ENCODE peak calls at places on chromosomes 12 and 14, in ten cellular contexts. X is thoracic aorta, V is Peyer's patch, U is keratinocyte, C is mucosa of descending colon, O is HCT116, Y is heart left ventricle, R is K562, P is RWPE2, Q is epithelial cell of esophagus. I is an unnamed sample.

GRCh38 chr12:115823635-115824034 is 453.9 kb downstream of the MED13L start:
- DNase-seq in X (no peak), V (no peak), U (no peak), C (no peak), O (no peak), Y (no peak), R (peak), P (no peak), Q (no peak), I (no peak)

GRCh38 chr12:124939428-124940142 is 25.1 kb upstream of the UBC start:
- DNase-seq in X (peak), V (peak), U (no peak), C (peak), O (peak), Y (peak), R (peak), P (peak), Q (peak), I (peak)

GRCh38 chr12:22042981-22043669 is 2.9 kb upstream of the CMAS start:
- DNase-seq in X (no peak), V (no peak), U (no peak), C (no peak), O (no peak), Y (no peak), R (no peak), P (no peak), Q (peak), I (peak)

GRCh38 chr14:76773188-76773885 is 12.1 kb downstream of the VASH1 start:
- DNase-seq in X (peak), V (peak), U (no peak), C (no peak), O (no peak), Y (peak), R (peak), P (peak), Q (peak), I (peak)

GRCh38 chr12:94603434-94604068 is 46.8 kb downstream of the TMCC3 start:
- DNase-seq in X (no peak), V (peak), U (no peak), C (peak), O (peak), Y (no peak), R (peak), P (no peak), Q (peak), I (peak)

GRCh38 chr14:77763316-77763715 is 2.4 kb upstream of the SNW1 start:
- DNase-seq in X (no peak), V (no peak), U (no peak), C (no peak), O (no peak), Y (no peak), R (no peak), P (no peak), Q (no peak), I (no peak)

GRCh38 chr14:49975799-49976198 is 82.9 kb downstream of the ARF6 start:
- DNase-seq in X (no peak), V (peak), U (no peak), C (no peak), O (peak), Y (no peak), R (no peak), P (no peak), Q (no peak), I (no peak)

GRCh38 chr12:128661216-128661550 is 162.6 kb downstream of the SLC15A4 start:
- DNase-seq in X (no peak), V (no peak), U (no peak), C (no peak), O (no peak), Y (no peak), R (no peak), P (no peak), Q (no peak), I (no peak)

GRCh38 chr14:73818821-73819220 is 32.8 kb upstream of the PTGR2 start:
- DNase-seq in X (no peak), V (peak), U (no peak), C (no peak), O (no peak), Y (peak), R (no peak), P (no peak), Q (no peak), I (no peak)

DNA sequence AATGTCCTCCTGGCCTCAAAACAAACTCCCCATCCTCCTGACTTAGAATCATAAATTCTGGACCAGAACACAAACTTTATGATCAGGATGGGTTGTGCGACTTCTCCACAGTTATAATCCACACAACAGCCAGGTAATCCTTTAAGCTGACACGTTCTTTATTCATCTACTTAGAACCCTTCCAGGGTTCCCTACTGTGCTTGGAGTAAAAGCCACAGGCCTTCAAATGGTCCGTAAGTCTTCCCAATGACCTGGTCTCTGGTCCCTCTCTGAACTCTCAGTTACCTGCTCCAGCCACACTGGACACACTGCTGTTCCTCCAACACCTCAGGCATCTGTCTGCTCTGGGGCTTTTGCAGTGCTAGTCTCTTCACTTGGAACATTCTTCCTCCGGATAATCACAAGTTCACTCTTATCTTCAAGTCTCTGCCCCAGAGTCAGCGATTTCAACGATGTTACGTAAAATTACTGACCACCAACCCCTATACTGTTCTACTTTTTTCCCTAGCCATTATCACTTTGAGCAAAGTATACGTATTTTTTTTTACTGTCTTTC is 1.7 kb upstream of the RNASE7 start:
- DNase-seq in X (no peak), V (no peak), U (no peak), C (no peak), O (no peak), Y (no peak), R (no peak), P (no peak), Q (no peak), I (no peak)
- TF ChIP-seq CTCF in X (no peak), V (no peak), U (no peak), C (no peak), O (no peak), Y (peak), R (no peak), P (peak), Q (no peak), I (no peak)

GRCh38 chr12:68839183-68840147 is 31.5 kb downstream of the MDM2 start:
- DNase-seq in X (no peak), V (no peak), U (no peak), C (no peak), O (no peak), Y (no peak), R (no peak), P (no peak), Q (no peak), I (no peak)
- H3K4me3 ChIP-seq in X (no peak), V (no peak), U (no peak), C (no peak), O (no peak), Y (no peak), R (no peak), P (no peak), Q (no peak), I (no peak)

GRCh38 chr12:48927261-48927660 is 2.0 kb upstream of the FKBP11 start:
- DNase-seq in X (no peak), V (no peak), U (no peak), C (no peak), O (no peak), Y (no peak), R (no peak), P (no peak), Q (no peak), I (no peak)

GRCh38 chr12:48923117-48923516 is 2.2 kb downstream of the FKBP11 start:
- DNase-seq in X (no peak), V (no peak), U (no peak), C (no peak), O (no peak), Y (no peak), R (no peak), P (no peak), Q (no peak), I (no peak)

GRCh38 chr12:48929551-48929950 is 4.3 kb upstream of the FKBP11 start:
- DNase-seq in X (no peak), V (no peak), U (no peak), C (no peak), O (no peak), Y (no peak), R (no peak), P (no peak), Q (no peak), I (no peak)

GRCh38 chr12:48925218-48925871 is at the start of gene FKBP11:
- DNase-seq in X (no peak), V (peak), U (no peak), C (peak), O (no peak), Y (peak), R (no peak), P (peak), Q (peak), I (peak)

GRCh38 chr12:48924617-48925217 is 575 bp downstream of the FKBP11 start:
- DNase-seq in X (no peak), V (peak), U (peak), C (peak), O (no peak), Y (peak), R (no peak), P (no peak), Q (peak), I (peak)
- TF ChIP-seq CTCF in X (peak), V (peak), U (peak), C (no peak), O (no peak), Y (peak), R (no peak), P (peak), Q (peak), I (peak)

DNA sequence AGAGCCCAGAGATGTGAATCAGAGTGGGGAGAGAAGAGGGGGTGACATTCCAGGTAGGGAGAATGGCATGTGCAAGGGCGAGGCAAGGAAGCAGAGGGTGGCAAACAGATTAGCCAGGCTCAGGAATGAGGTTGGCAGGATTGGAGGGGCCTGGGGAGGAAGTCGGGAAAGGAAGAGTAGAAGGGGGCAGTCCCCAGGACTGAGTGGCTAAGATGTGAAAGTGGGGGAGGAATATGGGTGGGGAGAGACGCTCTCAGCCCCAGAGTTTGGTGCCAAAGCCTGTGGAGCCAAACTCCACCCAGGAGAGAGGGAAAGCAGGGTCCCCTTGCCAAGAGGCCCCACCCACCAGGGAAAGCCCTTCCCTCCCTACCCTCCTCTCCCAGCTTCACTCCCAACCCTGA is 5.5 kb upstream of the HDAC7 start:
- DNase-seq in X (no peak), V (no peak), U (no peak), C (peak), O (no peak), Y (peak), R (no peak), P (peak), Q (peak), I (no peak)
- H3K4me3 ChIP-seq in X (no peak), V (no peak), U (no peak), C (no peak), O (no peak), Y (no peak), R (no peak), P (no peak), Q (no peak), I (no peak)

GRCh38 chr12:121888478-121889266 is at the start of gene PSMD9:
- DNase-seq in X (peak), V (peak), U (peak), C (peak), O (peak), Y (peak), R (peak), P (peak), Q (peak), I (peak)
- TF ChIP-seq CTCF in X (peak), V (peak), U (peak), C (peak), O (peak), Y (peak), R (peak), P (peak), Q (peak), I (peak)

GRCh38 chr14:24848427-24848826 is 201.5 kb downstream of the STXBP6 start:
- DNase-seq in X (no peak), V (no peak), U (no peak), C (no peak), O (no peak), Y (no peak), R (no peak), P (no peak), Q (no peak), I (peak)

GRCh38 chr14:24843999-24844398 is 205.9 kb downstream of the STXBP6 start:
- DNase-seq in X (no peak), V (peak), U (no peak), C (peak), O (no peak), Y (no peak), R (no peak), P (no peak), Q (no peak), I (no peak)

GRCh38 chr14:24849471-24849870 is 200.5 kb downstream of the STXBP6 start:
- DNase-seq in X (no peak), V (no peak), U (no peak), C (no peak), O (no peak), Y (no peak), R (no peak), P (no peak), Q (no peak), I (peak)

GRCh38 chr14:24845851-24846250 is 204.1 kb downstream of the STXBP6 start:
- DNase-seq in X (no peak), V (no peak), U (no peak), C (no peak), O (no peak), Y (no peak), R (no peak), P (no peak), Q (no peak), I (no peak)

GRCh38 chr14:24847568-24847967 is 202.4 kb downstream of the STXBP6 start:
- DNase-seq in X (no peak), V (no peak), U (no peak), C (no peak), O (no peak), Y (no peak), R (no peak), P (no peak), Q (no peak), I (peak)
- H3K4me3 ChIP-seq in X (no peak), V (no peak), U (no peak), C (no peak), O (no peak), Y (no peak), R (no peak), P (no peak), Q (no peak), I (no peak)

I was measured in cardiac fibroblast.